ENCODE peak calls at places on chromosomes 11 and 22, in nine cellular contexts. K, L, Q, G, D, C, Z, M and H are unnamed samples.
A peak's percentile ranks its signal among the peaks of the same experiment; 100 is the strongest.

GRCh38 chr11:107732327-107733051 is 20.6 kb upstream of the SLN start:
- DNase-seq in K (no peak), L (no peak), Q (no peak), G (no peak), D (no peak), C (peak; percentile 29), Z (no peak), M (no peak), H (no peak)

GRCh38 chr11:119547511-119547910 is 124.5 kb upstream of the THY1 start:
- DNase-seq in K (no peak), L (no peak), Q (no peak), G (no peak), D (no peak), C (no peak), Z (no peak), M (no peak), H (no peak)

GRCh38 chr11:120431633-120432032 is 79.9 kb upstream of the GRIK4 start:
- DNase-seq in K (peak; percentile 59), L (peak; percentile 72), Q (no peak), G (no peak), D (no peak), C (no peak), Z (no peak), M (peak; percentile 88), H (peak; percentile 8)

GRCh38 chr11:78460468-78460867 is 42.8 kb upstream of the GAB2 start:
- DNase-seq in K (peak; percentile 41), L (peak; percentile 62), Q (no peak), G (no peak), D (no peak), C (peak; percentile 13), Z (no peak), M (no peak), H (no peak)

GRCh38 chr11:61642162-61642561 is 38.0 kb upstream of the DAGLA start:
- DNase-seq in K (no peak), L (no peak), Q (no peak), G (no peak), D (no peak), C (no peak), Z (no peak), M (no peak), H (no peak)

GRCh38 chr11:20158597-20159257 is 1.5 kb downstream of the DBX1 start:
- DNase-seq in K (peak; percentile 71), L (peak; percentile 57), Q (peak; percentile 77), G (no peak), D (peak; percentile 91), C (peak; percentile 45), Z (peak; percentile 17), M (peak; percentile 38), H (no peak)

GRCh38 chr11:128579790-128580504 is 7.4 kb downstream of the ETS1 start:
- DNase-seq in K (peak; percentile 20), L (peak; percentile 25), Q (no peak), G (no peak), D (no peak), C (peak; percentile 43), Z (no peak), M (no peak), H (no peak)

GRCh38 chr22:37267128-37267587 is 15.2 kb upstream of the CYTH4 start:
- DNase-seq in K (peak; percentile 53), L (peak; percentile 44), Q (peak; percentile 76), G (no peak), D (peak; percentile 83), C (peak; percentile 79), Z (no peak), M (no peak), H (peak; percentile 79)

GRCh38 chr11:112558691-112559090 is 298.0 kb upstream of the PLET1 start:
- DNase-seq in K (no peak), L (peak; percentile 53), Q (no peak), G (no peak), D (no peak), C (no peak), Z (no peak), M (no peak), H (no peak)

GRCh38 chr11:108496643-108497256 is 1.4 kb downstream of the POGLUT3 start:
- DNase-seq in K (peak; percentile 19), L (peak; percentile 38), Q (no peak), G (no peak), D (no peak), C (peak; percentile 25), Z (no peak), M (no peak), H (no peak)

GRCh38 chr22:36351921-36352774 is 35.6 kb downstream of the MYH9 start:
- DNase-seq in K (no peak), L (no peak), Q (no peak), G (no peak), D (no peak), C (no peak), Z (no peak), M (peak; percentile 28), H (no peak)

GRCh38 chr11:112166561-112166960 is 611 bp upstream of the TEX12 start:
- DNase-seq in K (peak; percentile 21), L (peak; percentile 14), Q (no peak), G (no peak), D (no peak), C (no peak), Z (no peak), M (no peak), H (no peak)

GRCh38 chr11:57649826-57650738 is at the start of gene YPEL4:
- DNase-seq in K (peak; percentile 91), L (peak; percentile 87), Q (no peak), G (no peak), D (no peak), C (peak; percentile 49), Z (peak; percentile 64), M (peak; percentile 72), H (peak; percentile 42)

GRCh38 chr22:46150615-46151423 is 493 bp downstream of the PPARA start:
- DNase-seq in K (no peak), L (no peak), Q (peak; percentile 26), G (no peak), D (peak; percentile 61), C (peak; percentile 85), Z (no peak), M (no peak), H (peak; percentile 68)

GRCh38 chr11:30876656-30877371 is 290.7 kb upstream of the MPPED2 start:
- DNase-seq in K (peak; percentile 50), L (no peak), Q (no peak), G (no peak), D (no peak), C (no peak), Z (no peak), M (no peak), H (no peak)

GRCh38 chr22:41668971-41669911 is 19.4 kb downstream of the SNU13 start:
- DNase-seq in K (peak; percentile 59), L (peak; percentile 91), Q (no peak), G (no peak), D (no peak), C (no peak), Z (peak; percentile 18), M (peak; percentile 63), H (no peak)

GRCh38 chr11:115276799-115277198 is 227.4 kb downstream of the CADM1 start:
- DNase-seq in K (peak; percentile 5), L (no peak), Q (no peak), G (no peak), D (no peak), C (no peak), Z (no peak), M (no peak), H (no peak)

GRCh38 chr11:887589-887988 is 23.0 kb downstream of the CHID1 start:
- DNase-seq in K (no peak), L (no peak), Q (no peak), G (no peak), D (no peak), C (no peak), Z (no peak), M (no peak), H (no peak)

GRCh38 chr22:49827307-49827852 is 293 bp downstream of the BRD1 start:
- DNase-seq in K (peak; percentile 32), L (peak; percentile 20), Q (no peak), G (no peak), D (peak; percentile 56), C (peak; percentile 59), Z (no peak), M (no peak), H (no peak)

GRCh38 chr11:59614277-59615131 is 1.1 kb downstream of the OSBP start:
- DNase-seq in K (no peak), L (peak; percentile 8), Q (no peak), G (no peak), D (no peak), C (no peak), Z (no peak), M (no peak), H (no peak)

GRCh38 chr11:73439002-73439843 is 63.0 kb downstream of the RELT start:
- DNase-seq in K (peak; percentile 28), L (no peak), Q (no peak), G (no peak), D (no peak), C (no peak), Z (no peak), M (no peak), H (no peak)